ENCODE peak calls at places on chromosome 10, in four cellular contexts. J is left kidney; A is HTR-8/SVneo; F is activated naive CD8-positive, alpha-beta T cell treated with anti-CD3 and anti-CD28 coated beads for 36 hours. Y is an unnamed sample.

GRCh38 chr10:113665806-113666354 is 2.0 kb upstream of the NRAP start:
- DNase-seq in A (peak), J (peak), F (no peak), Y (no peak)

GRCh38 chr10:26689394-26689793 is 8.1 kb upstream of the PDSS1 start:
- DNase-seq in F (no peak), A (no peak), J (no peak), Y (no peak)

GRCh38 chr10:94180576-94180975 is 182.2 kb downstream of the NOC3L start:
- DNase-seq in F (no peak), J (no peak), A (no peak), Y (no peak)

GRCh38 chr10:102523250-102524029 is 19.7 kb downstream of the SUFU start:
- DNase-seq in J (peak), A (no peak), F (no peak), Y (no peak)

GRCh38 chr10:60042262-60042661 is 135.9 kb upstream of the CCDC6 start:
- DNase-seq in F (no peak), A (no peak), J (peak), Y (no peak)

GRCh38 chr10:78968300-78968943 is 100.3 kb upstream of the ZMIZ1 start:
- DNase-seq in A (no peak), J (no peak), F (no peak), Y (no peak)

GRCh38 chr10:88095778-88096452 is 232.5 kb downstream of the PTEN start:
- DNase-seq in J (no peak), A (no peak), F (no peak), Y (no peak)

GRCh38 chr10:73785721-73786511 is 510 bp downstream of the ZSWIM8 start:
- DNase-seq in F (peak), A (peak), J (peak), Y (no peak)

GRCh38 chr10:129411146-129411705 is 55.8 kb upstream of the MGMT start:
- DNase-seq in F (no peak), A (no peak), J (no peak), Y (no peak)

GRCh38 chr10:103232772-103233488 is 12.8 kb upstream of the RPEL1 start:
- DNase-seq in F (no peak), A (no peak), J (no peak), Y (no peak)

GRCh38 chr10:71863203-71863602 is 12.2 kb upstream of the PSAP start:
- DNase-seq in A (no peak), F (no peak), J (no peak), Y (no peak)

Y was measured in amygdala.